ENCODE peak calls at places on chromosomes 1 and 21, in nine cellular contexts. One of them, this sample, is unnamed.

GRCh38 chr1:19454265-19455198 is 30.8 kb downstream of the CAPZB start:
- DNase-seq in hippocampal formation: no peak
- DNase-seq in activated naive CD4-positive, alpha-beta T cell: no peak
- DNase-seq in choroid plexus epithelial cell: no peak
- DNase-seq in fibroblast of mammary gland: no peak
- DNase-seq in progenitor cell of endocrine pancreas: no peak
- DNase-seq in D341Med: no peak
- DNase-seq in NCI-H2171 treated with DMSO at 0.1 percent for 48 hours: no peak
- DNase-seq in stimulated activated CD4-positive, alpha-beta T cell treated with anti-CD3 and anti-CD28 coated beads, Interleukin-4, amount 100 ng/mL, for 24 hours: no peak
- DNase-seq in this sample: no peak

GRCh38 chr1:223364685-223365382 is 858 bp upstream of the SUSD4 start:
- DNase-seq in hippocampal formation: no peak
- DNase-seq in activated naive CD4-positive, alpha-beta T cell: no peak
- DNase-seq in choroid plexus epithelial cell: no peak
- DNase-seq in fibroblast of mammary gland: no peak
- DNase-seq in progenitor cell of endocrine pancreas: no peak
- DNase-seq in D341Med: peak
- DNase-seq in NCI-H2171 treated with DMSO at 0.1 percent for 48 hours: peak
- DNase-seq in stimulated activated CD4-positive, alpha-beta T cell treated with anti-CD3 and anti-CD28 coated beads, Interleukin-4, amount 100 ng/mL, for 24 hours: peak
- DNase-seq in this sample: no peak

GRCh38 chr1:9892563-9893528 is 17.2 kb downstream of the CTNNBIP1 start:
- DNase-seq in hippocampal formation: no peak
- DNase-seq in activated naive CD4-positive, alpha-beta T cell: no peak
- DNase-seq in choroid plexus epithelial cell: peak
- DNase-seq in fibroblast of mammary gland: peak
- DNase-seq in progenitor cell of endocrine pancreas: no peak
- DNase-seq in D341Med: no peak
- DNase-seq in NCI-H2171 treated with DMSO at 0.1 percent for 48 hours: peak
- DNase-seq in stimulated activated CD4-positive, alpha-beta T cell treated with anti-CD3 and anti-CD28 coated beads, Interleukin-4, amount 100 ng/mL, for 24 hours: no peak
- DNase-seq in this sample: no peak

GRCh38 chr1:29465755-29466154 is 229.4 kb downstream of the PTPRU start:
- DNase-seq in hippocampal formation: no peak
- DNase-seq in activated naive CD4-positive, alpha-beta T cell: no peak
- DNase-seq in choroid plexus epithelial cell: peak
- DNase-seq in fibroblast of mammary gland: peak
- DNase-seq in progenitor cell of endocrine pancreas: no peak
- DNase-seq in D341Med: no peak
- DNase-seq in NCI-H2171 treated with DMSO at 0.1 percent for 48 hours: no peak
- DNase-seq in stimulated activated CD4-positive, alpha-beta T cell treated with anti-CD3 and anti-CD28 coated beads, Interleukin-4, amount 100 ng/mL, for 24 hours: no peak
- DNase-seq in this sample: no peak

GRCh38 chr1:226763741-226764264 is 24.7 kb upstream of the ITPKB start:
- DNase-seq in hippocampal formation: no peak
- DNase-seq in activated naive CD4-positive, alpha-beta T cell: no peak
- DNase-seq in choroid plexus epithelial cell: peak
- DNase-seq in fibroblast of mammary gland: peak
- DNase-seq in progenitor cell of endocrine pancreas: no peak
- DNase-seq in D341Med: no peak
- DNase-seq in NCI-H2171 treated with DMSO at 0.1 percent for 48 hours: no peak
- DNase-seq in stimulated activated CD4-positive, alpha-beta T cell treated with anti-CD3 and anti-CD28 coated beads, Interleukin-4, amount 100 ng/mL, for 24 hours: peak
- DNase-seq in this sample: no peak

GRCh38 chr1:157403203-157403602 is 149.1 kb downstream of the FCRL5 start:
- DNase-seq in hippocampal formation: no peak
- DNase-seq in activated naive CD4-positive, alpha-beta T cell: no peak
- DNase-seq in choroid plexus epithelial cell: no peak
- DNase-seq in fibroblast of mammary gland: no peak
- DNase-seq in progenitor cell of endocrine pancreas: no peak
- DNase-seq in D341Med: no peak
- DNase-seq in NCI-H2171 treated with DMSO at 0.1 percent for 48 hours: no peak
- DNase-seq in stimulated activated CD4-positive, alpha-beta T cell treated with anti-CD3 and anti-CD28 coated beads, Interleukin-4, amount 100 ng/mL, for 24 hours: no peak
- DNase-seq in this sample: no peak

GRCh38 chr1:211699059-211699458 is 23.6 kb upstream of the NEK2 start:
- DNase-seq in hippocampal formation: no peak
- DNase-seq in activated naive CD4-positive, alpha-beta T cell: no peak
- DNase-seq in choroid plexus epithelial cell: no peak
- DNase-seq in fibroblast of mammary gland: no peak
- DNase-seq in progenitor cell of endocrine pancreas: no peak
- DNase-seq in D341Med: no peak
- DNase-seq in NCI-H2171 treated with DMSO at 0.1 percent for 48 hours: no peak
- DNase-seq in stimulated activated CD4-positive, alpha-beta T cell treated with anti-CD3 and anti-CD28 coated beads, Interleukin-4, amount 100 ng/mL, for 24 hours: no peak
- DNase-seq in this sample: no peak

GRCh38 chr1:167344605-167345385 is 124.1 kb downstream of the POU2F1 start:
- DNase-seq in hippocampal formation: no peak
- DNase-seq in activated naive CD4-positive, alpha-beta T cell: no peak
- DNase-seq in choroid plexus epithelial cell: peak
- DNase-seq in fibroblast of mammary gland: peak
- DNase-seq in progenitor cell of endocrine pancreas: no peak
- DNase-seq in D341Med: no peak
- DNase-seq in NCI-H2171 treated with DMSO at 0.1 percent for 48 hours: no peak
- DNase-seq in stimulated activated CD4-positive, alpha-beta T cell treated with anti-CD3 and anti-CD28 coated beads, Interleukin-4, amount 100 ng/mL, for 24 hours: no peak
- DNase-seq in this sample: no peak

GRCh38 chr1:200890818-200891773 is 3.6 kb upstream of the INAVA start:
- DNase-seq in hippocampal formation: no peak
- DNase-seq in activated naive CD4-positive, alpha-beta T cell: no peak
- DNase-seq in choroid plexus epithelial cell: peak
- DNase-seq in fibroblast of mammary gland: peak
- DNase-seq in progenitor cell of endocrine pancreas: peak
- DNase-seq in D341Med: peak
- DNase-seq in NCI-H2171 treated with DMSO at 0.1 percent for 48 hours: peak
- DNase-seq in stimulated activated CD4-positive, alpha-beta T cell treated with anti-CD3 and anti-CD28 coated beads, Interleukin-4, amount 100 ng/mL, for 24 hours: no peak
- DNase-seq in this sample: no peak

GRCh38 chr21:33884361-33885157 is 31.0 kb downstream of the ATP5PO start:
- DNase-seq in hippocampal formation: no peak
- DNase-seq in activated naive CD4-positive, alpha-beta T cell: no peak
- DNase-seq in choroid plexus epithelial cell: no peak
- DNase-seq in fibroblast of mammary gland: peak
- DNase-seq in progenitor cell of endocrine pancreas: no peak
- DNase-seq in D341Med: no peak
- DNase-seq in NCI-H2171 treated with DMSO at 0.1 percent for 48 hours: no peak
- DNase-seq in stimulated activated CD4-positive, alpha-beta T cell treated with anti-CD3 and anti-CD28 coated beads, Interleukin-4, amount 100 ng/mL, for 24 hours: no peak
- DNase-seq in this sample: no peak

GRCh38 chr1:27634166-27634981 is 611 bp downstream of the FGR start:
- DNase-seq in hippocampal formation: no peak
- DNase-seq in activated naive CD4-positive, alpha-beta T cell: peak
- DNase-seq in choroid plexus epithelial cell: no peak
- DNase-seq in fibroblast of mammary gland: no peak
- DNase-seq in progenitor cell of endocrine pancreas: no peak
- DNase-seq in D341Med: peak
- DNase-seq in NCI-H2171 treated with DMSO at 0.1 percent for 48 hours: no peak
- DNase-seq in stimulated activated CD4-positive, alpha-beta T cell treated with anti-CD3 and anti-CD28 coated beads, Interleukin-4, amount 100 ng/mL, for 24 hours: peak
- DNase-seq in this sample: no peak

GRCh38 chr1:19974822-19975416 is 4.5 kb downstream of the PLA2G2A start:
- DNase-seq in hippocampal formation: peak
- DNase-seq in activated naive CD4-positive, alpha-beta T cell: no peak
- DNase-seq in choroid plexus epithelial cell: peak
- DNase-seq in fibroblast of mammary gland: peak
- DNase-seq in progenitor cell of endocrine pancreas: no peak
- DNase-seq in D341Med: peak
- DNase-seq in NCI-H2171 treated with DMSO at 0.1 percent for 48 hours: peak
- DNase-seq in stimulated activated CD4-positive, alpha-beta T cell treated with anti-CD3 and anti-CD28 coated beads, Interleukin-4, amount 100 ng/mL, for 24 hours: peak
- DNase-seq in this sample: no peak

GRCh38 chr1:197868751-197869501 is 33.5 kb upstream of the C1orf53 start:
- DNase-seq in hippocampal formation: no peak
- DNase-seq in activated naive CD4-positive, alpha-beta T cell: no peak
- DNase-seq in choroid plexus epithelial cell: peak
- DNase-seq in fibroblast of mammary gland: peak
- DNase-seq in progenitor cell of endocrine pancreas: no peak
- DNase-seq in D341Med: peak
- DNase-seq in NCI-H2171 treated with DMSO at 0.1 percent for 48 hours: peak
- DNase-seq in stimulated activated CD4-positive, alpha-beta T cell treated with anti-CD3 and anti-CD28 coated beads, Interleukin-4, amount 100 ng/mL, for 24 hours: peak
- DNase-seq in this sample: no peak